ENCODE peak calls at places on chromosomes 3 and 15, in six cellular contexts. One of them, this sample, is unnamed.

GRCh38 chr3:184085389-184085852 is 11.4 kb upstream of the HTR3E start:
- DNase-seq in aorta: no peak
- DNase-seq in fibroblast of mammary gland: peak; percentile 58
- DNase-seq in activated gamma-delta T cell treated with anti-CD3 and anti-CD28 coated beads, Interleukin-2, amount 50 U/mL, for 16 hours: no peak
- DNase-seq in stimulated activated naive CD4-positive, alpha-beta T cell: no peak
- DNase-seq in erythroblast: peak; percentile 3
- DNase-seq in this sample: no peak

GRCh38 chr15:74804935-74805334 is 7.7 kb upstream of the LMAN1L start:
- DNase-seq in aorta: no peak
- DNase-seq in fibroblast of mammary gland: no peak
- DNase-seq in activated gamma-delta T cell treated with anti-CD3 and anti-CD28 coated beads, Interleukin-2, amount 50 U/mL, for 16 hours: no peak
- DNase-seq in stimulated activated naive CD4-positive, alpha-beta T cell: no peak
- DNase-seq in erythroblast: no peak
- DNase-seq in this sample: no peak

GRCh38 chr15:94234300-94234699 is 2.9 kb downstream of the MCTP2 start:
- DNase-seq in aorta: no peak
- DNase-seq in fibroblast of mammary gland: no peak
- DNase-seq in activated gamma-delta T cell treated with anti-CD3 and anti-CD28 coated beads, Interleukin-2, amount 50 U/mL, for 16 hours: no peak
- DNase-seq in stimulated activated naive CD4-positive, alpha-beta T cell: no peak
- DNase-seq in erythroblast: peak; percentile 24
- DNase-seq in this sample: no peak

GRCh38 chr3:47381317-47382157 is 716 bp downstream of the PTPN23 start:
- DNase-seq in aorta: peak; percentile 94
- DNase-seq in fibroblast of mammary gland: peak; percentile 84
- DNase-seq in activated gamma-delta T cell treated with anti-CD3 and anti-CD28 coated beads, Interleukin-2, amount 50 U/mL, for 16 hours: peak; percentile 60
- DNase-seq in stimulated activated naive CD4-positive, alpha-beta T cell: no peak
- DNase-seq in erythroblast: peak; percentile 91
- DNase-seq in this sample: peak; percentile 93

GRCh38 chr15:43749690-43750345 is 3.6 kb downstream of the PDIA3 start:
- DNase-seq in aorta: no peak
- DNase-seq in fibroblast of mammary gland: peak; percentile 29
- DNase-seq in activated gamma-delta T cell treated with anti-CD3 and anti-CD28 coated beads, Interleukin-2, amount 50 U/mL, for 16 hours: peak; percentile 18
- DNase-seq in stimulated activated naive CD4-positive, alpha-beta T cell: peak; percentile 82
- DNase-seq in erythroblast: no peak
- DNase-seq in this sample: no peak

GRCh38 chr3:123088360-123088759 is 21.5 kb downstream of the PDIA5 start:
- DNase-seq in aorta: no peak
- DNase-seq in fibroblast of mammary gland: no peak
- DNase-seq in activated gamma-delta T cell treated with anti-CD3 and anti-CD28 coated beads, Interleukin-2, amount 50 U/mL, for 16 hours: no peak
- DNase-seq in stimulated activated naive CD4-positive, alpha-beta T cell: no peak
- DNase-seq in erythroblast: no peak
- DNase-seq in this sample: no peak

GRCh38 chr3:111143-112069 is 85.2 kb upstream of the CHL1 start:
- DNase-seq in aorta: no peak
- DNase-seq in fibroblast of mammary gland: no peak
- DNase-seq in activated gamma-delta T cell treated with anti-CD3 and anti-CD28 coated beads, Interleukin-2, amount 50 U/mL, for 16 hours: no peak
- DNase-seq in stimulated activated naive CD4-positive, alpha-beta T cell: no peak
- DNase-seq in erythroblast: no peak
- DNase-seq in this sample: no peak

GRCh38 chr15:32677238-32677750 is 35.8 kb downstream of the SCG5 start:
- DNase-seq in aorta: no peak
- DNase-seq in fibroblast of mammary gland: peak; percentile 24
- DNase-seq in activated gamma-delta T cell treated with anti-CD3 and anti-CD28 coated beads, Interleukin-2, amount 50 U/mL, for 16 hours: no peak
- DNase-seq in stimulated activated naive CD4-positive, alpha-beta T cell: no peak
- DNase-seq in erythroblast: no peak
- DNase-seq in this sample: no peak

GRCh38 chr3:4723921-4724698 is 231.0 kb downstream of the ITPR1 start:
- DNase-seq in aorta: no peak
- DNase-seq in fibroblast of mammary gland: no peak
- DNase-seq in activated gamma-delta T cell treated with anti-CD3 and anti-CD28 coated beads, Interleukin-2, amount 50 U/mL, for 16 hours: no peak
- DNase-seq in stimulated activated naive CD4-positive, alpha-beta T cell: no peak
- DNase-seq in erythroblast: no peak
- DNase-seq in this sample: no peak

GRCh38 chr3:9500108-9501050 is 53.2 kb downstream of the LHFPL4 start:
- DNase-seq in aorta: peak; percentile 70
- DNase-seq in fibroblast of mammary gland: peak; percentile 56
- DNase-seq in activated gamma-delta T cell treated with anti-CD3 and anti-CD28 coated beads, Interleukin-2, amount 50 U/mL, for 16 hours: peak; percentile 38
- DNase-seq in stimulated activated naive CD4-positive, alpha-beta T cell: peak; percentile 57
- DNase-seq in erythroblast: peak; percentile 76
- DNase-seq in this sample: peak; percentile 85

GRCh38 chr3:138234401-138235179 is 47.5 kb downstream of the ARMC8 start:
- DNase-seq in aorta: no peak
- DNase-seq in fibroblast of mammary gland: peak; percentile 38
- DNase-seq in activated gamma-delta T cell treated with anti-CD3 and anti-CD28 coated beads, Interleukin-2, amount 50 U/mL, for 16 hours: no peak
- DNase-seq in stimulated activated naive CD4-positive, alpha-beta T cell: no peak
- DNase-seq in erythroblast: no peak
- DNase-seq in this sample: no peak

GRCh38 chr3:58383476-58383875 is 50.2 kb downstream of the PDHB start:
- DNase-seq in aorta: no peak
- DNase-seq in fibroblast of mammary gland: peak; percentile 75
- DNase-seq in activated gamma-delta T cell treated with anti-CD3 and anti-CD28 coated beads, Interleukin-2, amount 50 U/mL, for 16 hours: no peak
- DNase-seq in stimulated activated naive CD4-positive, alpha-beta T cell: no peak
- DNase-seq in erythroblast: no peak
- DNase-seq in this sample: no peak

GRCh38 chr3:72976182-72976825 is 20.3 kb upstream of the PPP4R2 start:
- DNase-seq in aorta: no peak
- DNase-seq in fibroblast of mammary gland: peak; percentile 66
- DNase-seq in activated gamma-delta T cell treated with anti-CD3 and anti-CD28 coated beads, Interleukin-2, amount 50 U/mL, for 16 hours: no peak
- DNase-seq in stimulated activated naive CD4-positive, alpha-beta T cell: no peak
- DNase-seq in erythroblast: no peak
- DNase-seq in this sample: no peak

GRCh38 chr3:151263126-151263525 is 15.2 kb downstream of the P2RY14 start:
- DNase-seq in aorta: no peak
- DNase-seq in fibroblast of mammary gland: peak; percentile 71
- DNase-seq in activated gamma-delta T cell treated with anti-CD3 and anti-CD28 coated beads, Interleukin-2, amount 50 U/mL, for 16 hours: no peak
- DNase-seq in stimulated activated naive CD4-positive, alpha-beta T cell: no peak
- DNase-seq in erythroblast: no peak
- DNase-seq in this sample: no peak

GRCh38 chr3:24591661-24592555 is 97.3 kb upstream of the THRB start:
- DNase-seq in aorta: no peak
- DNase-seq in fibroblast of mammary gland: peak; percentile 90
- DNase-seq in activated gamma-delta T cell treated with anti-CD3 and anti-CD28 coated beads, Interleukin-2, amount 50 U/mL, for 16 hours: no peak
- DNase-seq in stimulated activated naive CD4-positive, alpha-beta T cell: no peak
- DNase-seq in erythroblast: no peak
- DNase-seq in this sample: no peak

GRCh38 chr3:175741951-175742350 is 882.8 kb downstream of the NAALADL2 start:
- DNase-seq in aorta: no peak
- DNase-seq in fibroblast of mammary gland: peak; percentile 9
- DNase-seq in activated gamma-delta T cell treated with anti-CD3 and anti-CD28 coated beads, Interleukin-2, amount 50 U/mL, for 16 hours: no peak
- DNase-seq in stimulated activated naive CD4-positive, alpha-beta T cell: no peak
- DNase-seq in erythroblast: no peak
- DNase-seq in this sample: no peak

GRCh38 chr15:92087211-92087610 is 233.7 kb downstream of the SLCO3A1 start:
- DNase-seq in aorta: no peak
- DNase-seq in fibroblast of mammary gland: no peak
- DNase-seq in activated gamma-delta T cell treated with anti-CD3 and anti-CD28 coated beads, Interleukin-2, amount 50 U/mL, for 16 hours: no peak
- DNase-seq in stimulated activated naive CD4-positive, alpha-beta T cell: no peak
- DNase-seq in erythroblast: no peak
- DNase-seq in this sample: no peak

GRCh38 chr3:45987368-45988099 is 8.1 kb downstream of the FYCO1 start:
- DNase-seq in aorta: peak; percentile 71
- DNase-seq in fibroblast of mammary gland: peak; percentile 90
- DNase-seq in activated gamma-delta T cell treated with anti-CD3 and anti-CD28 coated beads, Interleukin-2, amount 50 U/mL, for 16 hours: no peak
- DNase-seq in stimulated activated naive CD4-positive, alpha-beta T cell: no peak
- DNase-seq in erythroblast: no peak
- DNase-seq in this sample: no peak

GRCh38 chr3:14280326-14280725 is 101.7 kb downstream of the LSM3 start:
- DNase-seq in aorta: no peak
- DNase-seq in fibroblast of mammary gland: no peak
- DNase-seq in activated gamma-delta T cell treated with anti-CD3 and anti-CD28 coated beads, Interleukin-2, amount 50 U/mL, for 16 hours: no peak
- DNase-seq in stimulated activated naive CD4-positive, alpha-beta T cell: no peak
- DNase-seq in erythroblast: no peak
- DNase-seq in this sample: no peak

GRCh38 chr3:36193448-36193847 is 186.9 kb upstream of the STAC start:
- DNase-seq in aorta: no peak
- DNase-seq in fibroblast of mammary gland: no peak
- DNase-seq in activated gamma-delta T cell treated with anti-CD3 and anti-CD28 coated beads, Interleukin-2, amount 50 U/mL, for 16 hours: no peak
- DNase-seq in stimulated activated naive CD4-positive, alpha-beta T cell: no peak
- DNase-seq in erythroblast: no peak
- DNase-seq in this sample: no peak

GRCh38 chr15:96462768-96463167 is 132.3 kb downstream of the NR2F2 start:
- DNase-seq in aorta: no peak
- DNase-seq in fibroblast of mammary gland: peak; percentile 9
- DNase-seq in activated gamma-delta T cell treated with anti-CD3 and anti-CD28 coated beads, Interleukin-2, amount 50 U/mL, for 16 hours: no peak
- DNase-seq in stimulated activated naive CD4-positive, alpha-beta T cell: no peak
- DNase-seq in erythroblast: no peak
- DNase-seq in this sample: no peak

GRCh38 chr15:101025896-101026631 is 106.9 kb downstream of the LRRK1 start:
- DNase-seq in aorta: peak; percentile 29
- DNase-seq in fibroblast of mammary gland: no peak
- DNase-seq in activated gamma-delta T cell treated with anti-CD3 and anti-CD28 coated beads, Interleukin-2, amount 50 U/mL, for 16 hours: no peak
- DNase-seq in stimulated activated naive CD4-positive, alpha-beta T cell: no peak
- DNase-seq in erythroblast: no peak
- DNase-seq in this sample: peak; percentile 45

GRCh38 chr3:69058180-69058946 is 6.2 kb upstream of the TMF1 start:
- DNase-seq in aorta: no peak
- DNase-seq in fibroblast of mammary gland: no peak
- DNase-seq in activated gamma-delta T cell treated with anti-CD3 and anti-CD28 coated beads, Interleukin-2, amount 50 U/mL, for 16 hours: no peak
- DNase-seq in stimulated activated naive CD4-positive, alpha-beta T cell: peak; percentile 49
- DNase-seq in erythroblast: no peak
- DNase-seq in this sample: no peak

GRCh38 chr3:177574232-177574856 is 377.1 kb upstream of the TBL1XR1 start:
- DNase-seq in aorta: peak; percentile 56
- DNase-seq in fibroblast of mammary gland: peak; percentile 86
- DNase-seq in activated gamma-delta T cell treated with anti-CD3 and anti-CD28 coated beads, Interleukin-2, amount 50 U/mL, for 16 hours: no peak
- DNase-seq in stimulated activated naive CD4-positive, alpha-beta T cell: no peak
- DNase-seq in erythroblast: no peak
- DNase-seq in this sample: no peak

GRCh38 chr3:146469206-146470017 is at the start of gene PLSCR2:
- DNase-seq in aorta: peak; percentile 82
- DNase-seq in fibroblast of mammary gland: peak; percentile 35
- DNase-seq in activated gamma-delta T cell treated with anti-CD3 and anti-CD28 coated beads, Interleukin-2, amount 50 U/mL, for 16 hours: peak; percentile 48
- DNase-seq in stimulated activated naive CD4-positive, alpha-beta T cell: peak; percentile 74
- DNase-seq in erythroblast: peak; percentile 54
- DNase-seq in this sample: peak; percentile 7

GRCh38 chr3:55669133-55669532 is 182.0 kb upstream of the WNT5A start:
- DNase-seq in aorta: no peak
- DNase-seq in fibroblast of mammary gland: no peak
- DNase-seq in activated gamma-delta T cell treated with anti-CD3 and anti-CD28 coated beads, Interleukin-2, amount 50 U/mL, for 16 hours: no peak
- DNase-seq in stimulated activated naive CD4-positive, alpha-beta T cell: no peak
- DNase-seq in erythroblast: no peak
- DNase-seq in this sample: no peak

GRCh38 chr3:183008799-183009198 is 28.5 kb upstream of the DCUN1D1 start:
- DNase-seq in aorta: no peak
- DNase-seq in fibroblast of mammary gland: no peak
- DNase-seq in activated gamma-delta T cell treated with anti-CD3 and anti-CD28 coated beads, Interleukin-2, amount 50 U/mL, for 16 hours: no peak
- DNase-seq in stimulated activated naive CD4-positive, alpha-beta T cell: no peak
- DNase-seq in erythroblast: peak; percentile 36
- DNase-seq in this sample: no peak

GRCh38 chr3:19775744-19776143 is 158.3 kb downstream of the EFHB start:
- DNase-seq in aorta: no peak
- DNase-seq in fibroblast of mammary gland: no peak
- DNase-seq in activated gamma-delta T cell treated with anti-CD3 and anti-CD28 coated beads, Interleukin-2, amount 50 U/mL, for 16 hours: no peak
- DNase-seq in stimulated activated naive CD4-positive, alpha-beta T cell: no peak
- DNase-seq in erythroblast: no peak
- DNase-seq in this sample: no peak

GRCh38 chr15:89059006-89059405 is 29.2 kb upstream of the ABHD2 start:
- DNase-seq in aorta: no peak
- DNase-seq in fibroblast of mammary gland: no peak
- DNase-seq in activated gamma-delta T cell treated with anti-CD3 and anti-CD28 coated beads, Interleukin-2, amount 50 U/mL, for 16 hours: no peak
- DNase-seq in stimulated activated naive CD4-positive, alpha-beta T cell: no peak
- DNase-seq in erythroblast: no peak
- DNase-seq in this sample: no peak

GRCh38 chr15:67225336-67225735 is 29.1 kb downstream of the AAGAB start:
- DNase-seq in aorta: no peak
- DNase-seq in fibroblast of mammary gland: peak; percentile 76
- DNase-seq in activated gamma-delta T cell treated with anti-CD3 and anti-CD28 coated beads, Interleukin-2, amount 50 U/mL, for 16 hours: no peak
- DNase-seq in stimulated activated naive CD4-positive, alpha-beta T cell: no peak
- DNase-seq in erythroblast: no peak
- DNase-seq in this sample: no peak

GRCh38 chr3:187481426-187481825 is 113.2 kb downstream of the RTP4 start:
- DNase-seq in aorta: no peak
- DNase-seq in fibroblast of mammary gland: no peak
- DNase-seq in activated gamma-delta T cell treated with anti-CD3 and anti-CD28 coated beads, Interleukin-2, amount 50 U/mL, for 16 hours: no peak
- DNase-seq in stimulated activated naive CD4-positive, alpha-beta T cell: no peak
- DNase-seq in erythroblast: no peak
- DNase-seq in this sample: no peak

GRCh38 chr3:177195941-177196472 is 1.3 kb downstream of the TBL1XR1 start:
- DNase-seq in aorta: no peak
- DNase-seq in fibroblast of mammary gland: no peak
- DNase-seq in activated gamma-delta T cell treated with anti-CD3 and anti-CD28 coated beads, Interleukin-2, amount 50 U/mL, for 16 hours: no peak
- DNase-seq in stimulated activated naive CD4-positive, alpha-beta T cell: peak; percentile 66
- DNase-seq in erythroblast: peak; percentile 74
- DNase-seq in this sample: no peak

GRCh38 chr3:170054204-170054603 is 16.4 kb downstream of the GPR160 start:
- DNase-seq in aorta: no peak
- DNase-seq in fibroblast of mammary gland: no peak
- DNase-seq in activated gamma-delta T cell treated with anti-CD3 and anti-CD28 coated beads, Interleukin-2, amount 50 U/mL, for 16 hours: no peak
- DNase-seq in stimulated activated naive CD4-positive, alpha-beta T cell: peak; percentile 29
- DNase-seq in erythroblast: peak; percentile 26
- DNase-seq in this sample: no peak

GRCh38 chr3:107772016-107772415 is 249.3 kb downstream of the BBX start:
- DNase-seq in aorta: no peak
- DNase-seq in fibroblast of mammary gland: peak; percentile 12
- DNase-seq in activated gamma-delta T cell treated with anti-CD3 and anti-CD28 coated beads, Interleukin-2, amount 50 U/mL, for 16 hours: no peak
- DNase-seq in stimulated activated naive CD4-positive, alpha-beta T cell: no peak
- DNase-seq in erythroblast: no peak
- DNase-seq in this sample: no peak